ENCODE peak calls at places on chromosomes 11 and 22, in nine cellular contexts. H, F, C, R, M, J, Z, A and B are unnamed samples.
A peak's percentile ranks its signal among the peaks of the same experiment; 100 is the strongest.

GRCh38 chr11:112886707-112887370 is 74.4 kb upstream of the NCAM1 start:
- DNase-seq in R (no peak), A (no peak), C (no peak), H (no peak), Z (no peak), J (no peak), M (no peak), F (no peak), B (no peak)

GRCh38 chr11:120326845-120327281 is 1.8 kb downstream of the TLCD5 start:
- DNase-seq in R (no peak), F (no peak), C (no peak), M (no peak), H (no peak), J (no peak), A (no peak), Z (no peak), B (no peak)

GRCh38 chr11:35787626-35788025 is 125.1 kb downstream of the TRIM44 start:
- DNase-seq in R (no peak), M (no peak), F (no peak), J (no peak), A (no peak), Z (no peak), H (no peak), C (no peak), B (peak; percentile 14)

GRCh38 chr11:75925785-75926164 is 110.8 kb downstream of the UVRAG start:
- DNase-seq in H (no peak), J (no peak), C (no peak), M (no peak), F (peak; percentile 24), Z (no peak), R (no peak), A (no peak), B (no peak)

GRCh38 chr11:124740277-124740882 is 638 bp downstream of the NRGN start:
- DNase-seq in J (no peak), H (no peak), C (peak; percentile 64), R (peak; percentile 58), M (no peak), Z (peak; percentile 30), A (peak; percentile 82), F (peak; percentile 75), B (no peak)

GRCh38 chr11:68531129-68531693 is 70.7 kb downstream of the PPP6R3 start:
- DNase-seq in J (no peak), H (no peak), F (no peak), Z (no peak), A (no peak), R (no peak), C (no peak), M (no peak), B (no peak)

GRCh38 chr11:23311986-23312940 is 452.0 kb upstream of the CCDC179 start:
- DNase-seq in H (no peak), R (no peak), A (no peak), M (no peak), Z (no peak), F (peak; percentile 9), C (no peak), J (no peak), B (no peak)

GRCh38 chr22:26168934-26169311 is 339 bp upstream of the SEZ6L start:
- DNase-seq in Z (peak; percentile 27), M (no peak), F (no peak), R (no peak), A (no peak), J (no peak), C (no peak), H (no peak), B (no peak)

GRCh38 chr11:129888451-129888850 is 6.9 kb downstream of the NFRKB start:
- DNase-seq in M (no peak), C (peak; percentile 50), A (peak; percentile 92), H (no peak), R (no peak), Z (no peak), F (no peak), J (no peak), B (no peak)

GRCh38 chr11:78539566-78539965 is 35.1 kb downstream of the NARS2 start:
- DNase-seq in C (no peak), H (no peak), R (no peak), F (no peak), Z (no peak), A (no peak), J (no peak), M (no peak), B (no peak)

GRCh38 chr11:59641156-59641555 is 25.6 kb upstream of the OSBP start:
- DNase-seq in M (no peak), H (no peak), A (no peak), Z (no peak), C (no peak), F (no peak), R (no peak), J (no peak), B (no peak)

GRCh38 chr22:40665312-40665711 is 14.0 kb upstream of the MCHR1 start:
- DNase-seq in R (no peak), A (no peak), M (no peak), J (no peak), F (no peak), C (no peak), Z (no peak), H (no peak), B (peak; percentile 73)

GRCh38 chr11:65915101-65915820 is 3.6 kb downstream of the C11orf68 start:
- DNase-seq in M (no peak), C (no peak), A (no peak), H (no peak), F (no peak), J (no peak), Z (no peak), R (no peak), B (no peak)

GRCh38 chr22:38697055-38697980 is 3.4 kb downstream of the JOSD1 start:
- DNase-seq in C (no peak), M (no peak), F (peak; percentile 49), Z (no peak), A (no peak), J (no peak), R (peak; percentile 55), H (peak; percentile 42), B (no peak)

GRCh38 chr11:125569913-125570621 is 790 bp downstream of the EI24 start:
- DNase-seq in C (peak; percentile 58), A (no peak), R (peak; percentile 8), F (peak; percentile 22), H (no peak), M (no peak), Z (no peak), J (no peak), B (no peak)

GRCh38 chr11:111526501-111526900 is 11.9 kb downstream of the HOATZ start:
- DNase-seq in M (no peak), Z (no peak), R (no peak), A (no peak), H (no peak), J (no peak), F (peak; percentile 16), C (peak; percentile 49), B (peak; percentile 63)

GRCh38 chr11:61091373-61092279 is 10.7 kb upstream of the CD5 start:
- DNase-seq in Z (no peak), C (peak; percentile 57), R (no peak), F (no peak), A (no peak), J (no peak), M (no peak), H (no peak), B (peak; percentile 45)

GRCh38 chr22:24506802-24507438 is 11.8 kb downstream of the UPB1 start:
- DNase-seq in R (peak; percentile 32), A (no peak), Z (no peak), C (no peak), H (no peak), J (no peak), F (peak; percentile 29), M (no peak), B (no peak)

GRCh38 chr11:70914496-70914895 is 337.9 kb downstream of the SHANK2 start:
- DNase-seq in M (no peak), Z (no peak), F (no peak), H (no peak), J (no peak), A (no peak), R (no peak), C (no peak), B (no peak)

GRCh38 chr11:45927332-45927683 is 4.9 kb downstream of the LARGE2 start:
- DNase-seq in J (no peak), F (no peak), M (no peak), Z (no peak), R (no peak), C (no peak), A (no peak), H (peak; percentile 16), B (no peak)

GRCh38 chr11:15157181-15157580 is 42.5 kb downstream of the INSC start:
- DNase-seq in H (no peak), R (peak; percentile 6), Z (no peak), C (no peak), J (no peak), M (no peak), F (no peak), A (no peak), B (peak; percentile 70)

GRCh38 chr11:26948881-26949280 is 45.0 kb upstream of the FIBIN start:
- DNase-seq in R (no peak), J (no peak), M (no peak), F (no peak), Z (no peak), H (no peak), C (no peak), A (no peak), B (no peak)

GRCh38 chr22:27409299-27409698 is 392.3 kb downstream of the MN1 start:
- DNase-seq in M (no peak), Z (no peak), F (no peak), A (no peak), C (no peak), J (no peak), R (no peak), H (no peak), B (no peak)

GRCh38 chr22:46678785-46679700 is 58.9 kb downstream of the GRAMD4 start:
- DNase-seq in J (no peak), C (no peak), F (no peak), H (no peak), M (no peak), R (no peak), Z (no peak), A (no peak), B (peak; percentile 76)

GRCh38 chr22:44025171-44026065 is 1.3 kb downstream of the PARVB start:
- DNase-seq in C (no peak), R (peak; percentile 56), A (peak; percentile 56), H (peak; percentile 45), Z (no peak), J (peak; percentile 29), F (peak; percentile 61), M (no peak), B (no peak)

GRCh38 chr22:19891350-19892248 is 36.9 kb upstream of the GNB1L start:
- DNase-seq in A (peak; percentile 96), F (peak; percentile 94), C (peak; percentile 92), J (peak; percentile 36), R (peak; percentile 96), H (no peak), M (peak; percentile 64), Z (peak; percentile 81), B (peak; percentile 74)